ENCODE peak calls at places on chromosomes 11 and 22, in ten cellular contexts. One of them, this sample, is unnamed.

GRCh38 chr11:8382436-8383053 is 118.9 kb upstream of the LMO1 start:
- DNase-seq in LoVo: no peak
- DNase-seq in progenitor cell of endocrine pancreas: no peak
- DNase-seq in cardiac septum: no peak
- DNase-seq in EL: peak
- DNase-seq in heart right ventricle: no peak
- DNase-seq in lower lobe of right lung: no peak
- DNase-seq in CD8-positive, alpha-beta T cell: no peak
- DNase-seq in midbrain: no peak
- DNase-seq in stimulated activated CD4-positive, alpha-beta T cell treated with anti-CD3 and anti-CD28 coated beads, TNF-alpha, amount 100 ng/mL, for 4 hours: no peak
- DNase-seq in this sample: no peak

GRCh38 chr11:100778386-100778785 is 91.3 kb downstream of the ARHGAP42 start:
- DNase-seq in LoVo: no peak
- DNase-seq in cardiac septum: no peak
- DNase-seq in stimulated activated CD4-positive, alpha-beta T cell treated with anti-CD3 and anti-CD28 coated beads, TNF-alpha, amount 100 ng/mL, for 4 hours: no peak
- DNase-seq in progenitor cell of endocrine pancreas: no peak
- DNase-seq in lower lobe of right lung: no peak
- DNase-seq in CD8-positive, alpha-beta T cell: no peak
- DNase-seq in EL: no peak
- DNase-seq in midbrain: no peak
- DNase-seq in heart right ventricle: no peak
- DNase-seq in this sample: no peak

GRCh38 chr11:129973809-129974208 is 28.8 kb downstream of the PRDM10 start:
- DNase-seq in progenitor cell of endocrine pancreas: peak
- DNase-seq in lower lobe of right lung: peak
- DNase-seq in EL: no peak
- DNase-seq in midbrain: no peak
- DNase-seq in LoVo: no peak
- DNase-seq in cardiac septum: no peak
- DNase-seq in heart right ventricle: peak
- DNase-seq in stimulated activated CD4-positive, alpha-beta T cell treated with anti-CD3 and anti-CD28 coated beads, TNF-alpha, amount 100 ng/mL, for 4 hours: no peak
- DNase-seq in CD8-positive, alpha-beta T cell: no peak
- DNase-seq in this sample: no peak

GRCh38 chr11:39784873-39785272 is 1674.6 kb downstream of the LRRC4C start:
- DNase-seq in cardiac septum: no peak
- DNase-seq in progenitor cell of endocrine pancreas: no peak
- DNase-seq in CD8-positive, alpha-beta T cell: no peak
- DNase-seq in EL: no peak
- DNase-seq in lower lobe of right lung: no peak
- DNase-seq in stimulated activated CD4-positive, alpha-beta T cell treated with anti-CD3 and anti-CD28 coated beads, TNF-alpha, amount 100 ng/mL, for 4 hours: no peak
- DNase-seq in heart right ventricle: no peak
- DNase-seq in LoVo: no peak
- DNase-seq in midbrain: no peak
- DNase-seq in this sample: no peak

GRCh38 chr11:112881461-112881860 is 79.8 kb upstream of the NCAM1 start:
- DNase-seq in cardiac septum: peak
- DNase-seq in lower lobe of right lung: peak
- DNase-seq in LoVo: no peak
- DNase-seq in EL: peak
- DNase-seq in CD8-positive, alpha-beta T cell: no peak
- DNase-seq in stimulated activated CD4-positive, alpha-beta T cell treated with anti-CD3 and anti-CD28 coated beads, TNF-alpha, amount 100 ng/mL, for 4 hours: no peak
- DNase-seq in progenitor cell of endocrine pancreas: peak
- DNase-seq in heart right ventricle: peak
- DNase-seq in midbrain: peak
- DNase-seq in this sample: peak

GRCh38 chr22:50293441-50294318 is 13.8 kb downstream of the PLXNB2 start:
- DNase-seq in progenitor cell of endocrine pancreas: peak
- DNase-seq in midbrain: peak
- DNase-seq in CD8-positive, alpha-beta T cell: no peak
- DNase-seq in EL: peak
- DNase-seq in heart right ventricle: peak
- DNase-seq in stimulated activated CD4-positive, alpha-beta T cell treated with anti-CD3 and anti-CD28 coated beads, TNF-alpha, amount 100 ng/mL, for 4 hours: no peak
- DNase-seq in lower lobe of right lung: peak
- DNase-seq in LoVo: peak
- DNase-seq in cardiac septum: peak
- DNase-seq in this sample: peak

GRCh38 chr11:122922893-122923292 is 40.3 kb downstream of the JHY start:
- DNase-seq in CD8-positive, alpha-beta T cell: no peak
- DNase-seq in lower lobe of right lung: no peak
- DNase-seq in progenitor cell of endocrine pancreas: no peak
- DNase-seq in stimulated activated CD4-positive, alpha-beta T cell treated with anti-CD3 and anti-CD28 coated beads, TNF-alpha, amount 100 ng/mL, for 4 hours: no peak
- DNase-seq in cardiac septum: no peak
- DNase-seq in LoVo: no peak
- DNase-seq in midbrain: no peak
- DNase-seq in EL: no peak
- DNase-seq in heart right ventricle: no peak
- DNase-seq in this sample: no peak

GRCh38 chr22:37906364-37907008 is 389 bp downstream of the MICALL1 start:
- DNase-seq in progenitor cell of endocrine pancreas: no peak
- DNase-seq in stimulated activated CD4-positive, alpha-beta T cell treated with anti-CD3 and anti-CD28 coated beads, TNF-alpha, amount 100 ng/mL, for 4 hours: no peak
- DNase-seq in LoVo: no peak
- DNase-seq in CD8-positive, alpha-beta T cell: peak
- DNase-seq in EL: peak
- DNase-seq in cardiac septum: no peak
- DNase-seq in lower lobe of right lung: no peak
- DNase-seq in heart right ventricle: peak
- DNase-seq in midbrain: no peak
- DNase-seq in this sample: no peak

GRCh38 chr22:46056169-46057041 is 79.4 kb upstream of the WNT7B start:
- DNase-seq in cardiac septum: peak
- DNase-seq in stimulated activated CD4-positive, alpha-beta T cell treated with anti-CD3 and anti-CD28 coated beads, TNF-alpha, amount 100 ng/mL, for 4 hours: no peak
- DNase-seq in lower lobe of right lung: peak
- DNase-seq in progenitor cell of endocrine pancreas: no peak
- DNase-seq in heart right ventricle: no peak
- DNase-seq in LoVo: no peak
- DNase-seq in midbrain: peak
- DNase-seq in CD8-positive, alpha-beta T cell: no peak
- DNase-seq in EL: peak
- DNase-seq in this sample: peak

GRCh38 chr22:46373838-46374662 is 38.5 kb downstream of the TRMU start:
- DNase-seq in lower lobe of right lung: no peak
- DNase-seq in EL: no peak
- DNase-seq in CD8-positive, alpha-beta T cell: peak
- DNase-seq in midbrain: no peak
- DNase-seq in stimulated activated CD4-positive, alpha-beta T cell treated with anti-CD3 and anti-CD28 coated beads, TNF-alpha, amount 100 ng/mL, for 4 hours: no peak
- DNase-seq in heart right ventricle: no peak
- DNase-seq in cardiac septum: no peak
- DNase-seq in LoVo: peak
- DNase-seq in progenitor cell of endocrine pancreas: no peak
- DNase-seq in this sample: peak

GRCh38 chr11:33931032-33931431 is 39.2 kb upstream of the LMO2 start:
- DNase-seq in midbrain: no peak
- DNase-seq in cardiac septum: no peak
- DNase-seq in stimulated activated CD4-positive, alpha-beta T cell treated with anti-CD3 and anti-CD28 coated beads, TNF-alpha, amount 100 ng/mL, for 4 hours: no peak
- DNase-seq in lower lobe of right lung: no peak
- DNase-seq in EL: no peak
- DNase-seq in heart right ventricle: no peak
- DNase-seq in progenitor cell of endocrine pancreas: no peak
- DNase-seq in CD8-positive, alpha-beta T cell: no peak
- DNase-seq in LoVo: no peak
- DNase-seq in this sample: no peak

GRCh38 chr22:23181763-23182288 is 1.5 kb downstream of the BCR start:
- DNase-seq in lower lobe of right lung: no peak
- DNase-seq in LoVo: no peak
- DNase-seq in progenitor cell of endocrine pancreas: no peak
- DNase-seq in midbrain: no peak
- DNase-seq in EL: no peak
- DNase-seq in stimulated activated CD4-positive, alpha-beta T cell treated with anti-CD3 and anti-CD28 coated beads, TNF-alpha, amount 100 ng/mL, for 4 hours: no peak
- DNase-seq in heart right ventricle: no peak
- DNase-seq in CD8-positive, alpha-beta T cell: no peak
- DNase-seq in cardiac septum: no peak
- DNase-seq in this sample: no peak

GRCh38 chr22:41862530-41863266 is 29.8 kb downstream of the SREBF2 start:
- DNase-seq in LoVo: no peak
- DNase-seq in stimulated activated CD4-positive, alpha-beta T cell treated with anti-CD3 and anti-CD28 coated beads, TNF-alpha, amount 100 ng/mL, for 4 hours: peak
- DNase-seq in midbrain: peak
- DNase-seq in EL: peak
- DNase-seq in lower lobe of right lung: no peak
- DNase-seq in progenitor cell of endocrine pancreas: no peak
- DNase-seq in heart right ventricle: no peak
- DNase-seq in CD8-positive, alpha-beta T cell: no peak
- DNase-seq in cardiac septum: no peak
- DNase-seq in this sample: no peak

GRCh38 chr22:19239464-19239863 is 52.1 kb downstream of the CLTCL1 start:
- DNase-seq in LoVo: no peak
- DNase-seq in midbrain: peak
- DNase-seq in EL: no peak
- DNase-seq in lower lobe of right lung: no peak
- DNase-seq in cardiac septum: no peak
- DNase-seq in stimulated activated CD4-positive, alpha-beta T cell treated with anti-CD3 and anti-CD28 coated beads, TNF-alpha, amount 100 ng/mL, for 4 hours: no peak
- DNase-seq in heart right ventricle: no peak
- DNase-seq in progenitor cell of endocrine pancreas: no peak
- DNase-seq in CD8-positive, alpha-beta T cell: no peak
- DNase-seq in this sample: no peak

GRCh38 chr22:42685941-42686666 is 34.6 kb downstream of the A4GALT start:
- DNase-seq in CD8-positive, alpha-beta T cell: no peak
- DNase-seq in cardiac septum: peak
- DNase-seq in stimulated activated CD4-positive, alpha-beta T cell treated with anti-CD3 and anti-CD28 coated beads, TNF-alpha, amount 100 ng/mL, for 4 hours: no peak
- DNase-seq in lower lobe of right lung: no peak
- DNase-seq in heart right ventricle: peak
- DNase-seq in EL: no peak
- DNase-seq in LoVo: peak
- DNase-seq in progenitor cell of endocrine pancreas: no peak
- DNase-seq in midbrain: no peak
- DNase-seq in this sample: no peak

GRCh38 chr11:20669833-20670684 is 673 bp downstream of the NELL1 start:
- DNase-seq in heart right ventricle: no peak
- DNase-seq in progenitor cell of endocrine pancreas: no peak
- DNase-seq in LoVo: no peak
- DNase-seq in lower lobe of right lung: no peak
- DNase-seq in cardiac septum: no peak
- DNase-seq in stimulated activated CD4-positive, alpha-beta T cell treated with anti-CD3 and anti-CD28 coated beads, TNF-alpha, amount 100 ng/mL, for 4 hours: no peak
- DNase-seq in CD8-positive, alpha-beta T cell: no peak
- DNase-seq in midbrain: no peak
- DNase-seq in EL: no peak
- DNase-seq in this sample: no peak

GRCh38 chr11:65551572-65552398 is 6.4 kb downstream of the LTBP3 start:
- DNase-seq in CD8-positive, alpha-beta T cell: peak
- DNase-seq in EL: no peak
- DNase-seq in cardiac septum: no peak
- DNase-seq in lower lobe of right lung: peak
- DNase-seq in LoVo: peak
- DNase-seq in midbrain: peak
- DNase-seq in stimulated activated CD4-positive, alpha-beta T cell treated with anti-CD3 and anti-CD28 coated beads, TNF-alpha, amount 100 ng/mL, for 4 hours: no peak
- DNase-seq in progenitor cell of endocrine pancreas: peak
- DNase-seq in heart right ventricle: no peak
- DNase-seq in this sample: no peak

GRCh38 chr11:99063331-99063730 is 42.6 kb downstream of the CNTN5 start:
- DNase-seq in midbrain: no peak
- DNase-seq in LoVo: no peak
- DNase-seq in CD8-positive, alpha-beta T cell: no peak
- DNase-seq in EL: no peak
- DNase-seq in progenitor cell of endocrine pancreas: no peak
- DNase-seq in heart right ventricle: no peak
- DNase-seq in cardiac septum: no peak
- DNase-seq in stimulated activated CD4-positive, alpha-beta T cell treated with anti-CD3 and anti-CD28 coated beads, TNF-alpha, amount 100 ng/mL, for 4 hours: no peak
- DNase-seq in lower lobe of right lung: no peak
- DNase-seq in this sample: no peak

GRCh38 chr22:24419480-24419860 is 7.9 kb upstream of the ADORA2A start:
- DNase-seq in midbrain: no peak
- DNase-seq in progenitor cell of endocrine pancreas: no peak
- DNase-seq in stimulated activated CD4-positive, alpha-beta T cell treated with anti-CD3 and anti-CD28 coated beads, TNF-alpha, amount 100 ng/mL, for 4 hours: no peak
- DNase-seq in cardiac septum: no peak
- DNase-seq in lower lobe of right lung: no peak
- DNase-seq in CD8-positive, alpha-beta T cell: no peak
- DNase-seq in LoVo: no peak
- DNase-seq in heart right ventricle: no peak
- DNase-seq in EL: no peak
- DNase-seq in this sample: no peak

GRCh38 chr11:1387521-1387920 is 2.2 kb upstream of the BRSK2 start:
- DNase-seq in midbrain: no peak
- DNase-seq in CD8-positive, alpha-beta T cell: no peak
- DNase-seq in EL: no peak
- DNase-seq in heart right ventricle: no peak
- DNase-seq in LoVo: no peak
- DNase-seq in progenitor cell of endocrine pancreas: no peak
- DNase-seq in stimulated activated CD4-positive, alpha-beta T cell treated with anti-CD3 and anti-CD28 coated beads, TNF-alpha, amount 100 ng/mL, for 4 hours: no peak
- DNase-seq in cardiac septum: no peak
- DNase-seq in lower lobe of right lung: peak
- DNase-seq in this sample: no peak

GRCh38 chr11:124920870-124921609 is 2.0 kb downstream of the HEPN1 start:
- DNase-seq in LoVo: no peak
- DNase-seq in stimulated activated CD4-positive, alpha-beta T cell treated with anti-CD3 and anti-CD28 coated beads, TNF-alpha, amount 100 ng/mL, for 4 hours: peak
- DNase-seq in cardiac septum: peak
- DNase-seq in midbrain: no peak
- DNase-seq in lower lobe of right lung: peak
- DNase-seq in heart right ventricle: peak
- DNase-seq in progenitor cell of endocrine pancreas: peak
- DNase-seq in EL: peak
- DNase-seq in CD8-positive, alpha-beta T cell: peak
- DNase-seq in this sample: peak

GRCh38 chr11:59818572-59818971 is 8.0 kb upstream of the MRPL16 start:
- DNase-seq in stimulated activated CD4-positive, alpha-beta T cell treated with anti-CD3 and anti-CD28 coated beads, TNF-alpha, amount 100 ng/mL, for 4 hours: no peak
- DNase-seq in progenitor cell of endocrine pancreas: no peak
- DNase-seq in heart right ventricle: no peak
- DNase-seq in LoVo: no peak
- DNase-seq in CD8-positive, alpha-beta T cell: no peak
- DNase-seq in midbrain: no peak
- DNase-seq in EL: no peak
- DNase-seq in lower lobe of right lung: no peak
- DNase-seq in cardiac septum: no peak
- DNase-seq in this sample: no peak

GRCh38 chr11:14812776-14813175 is 79.3 kb downstream of the CYP2R1 start:
- DNase-seq in CD8-positive, alpha-beta T cell: no peak
- DNase-seq in midbrain: no peak
- DNase-seq in EL: no peak
- DNase-seq in cardiac septum: no peak
- DNase-seq in heart right ventricle: no peak
- DNase-seq in progenitor cell of endocrine pancreas: no peak
- DNase-seq in stimulated activated CD4-positive, alpha-beta T cell treated with anti-CD3 and anti-CD28 coated beads, TNF-alpha, amount 100 ng/mL, for 4 hours: no peak
- DNase-seq in LoVo: no peak
- DNase-seq in lower lobe of right lung: no peak
- DNase-seq in this sample: no peak

GRCh38 chr11:47980093-47980906 is at the start of gene PTPRJ:
- DNase-seq in LoVo: peak
- DNase-seq in CD8-positive, alpha-beta T cell: peak
- DNase-seq in lower lobe of right lung: peak
- DNase-seq in cardiac septum: peak
- DNase-seq in EL: peak
- DNase-seq in stimulated activated CD4-positive, alpha-beta T cell treated with anti-CD3 and anti-CD28 coated beads, TNF-alpha, amount 100 ng/mL, for 4 hours: peak
- DNase-seq in heart right ventricle: peak
- DNase-seq in midbrain: peak
- DNase-seq in progenitor cell of endocrine pancreas: peak
- DNase-seq in this sample: peak

GRCh38 chr11:46855167-46855566 is 9.1 kb upstream of the CKAP5 start:
- DNase-seq in LoVo: no peak
- DNase-seq in cardiac septum: no peak
- DNase-seq in EL: no peak
- DNase-seq in lower lobe of right lung: no peak
- DNase-seq in midbrain: no peak
- DNase-seq in CD8-positive, alpha-beta T cell: no peak
- DNase-seq in stimulated activated CD4-positive, alpha-beta T cell treated with anti-CD3 and anti-CD28 coated beads, TNF-alpha, amount 100 ng/mL, for 4 hours: no peak
- DNase-seq in progenitor cell of endocrine pancreas: no peak
- DNase-seq in heart right ventricle: no peak
- DNase-seq in this sample: no peak

GRCh38 chr11:131195801-131196517 is 174.5 kb upstream of the NTM start:
- DNase-seq in stimulated activated CD4-positive, alpha-beta T cell treated with anti-CD3 and anti-CD28 coated beads, TNF-alpha, amount 100 ng/mL, for 4 hours: no peak
- DNase-seq in heart right ventricle: peak
- DNase-seq in progenitor cell of endocrine pancreas: no peak
- DNase-seq in CD8-positive, alpha-beta T cell: no peak
- DNase-seq in lower lobe of right lung: peak
- DNase-seq in cardiac septum: no peak
- DNase-seq in LoVo: peak
- DNase-seq in midbrain: peak
- DNase-seq in EL: peak
- DNase-seq in this sample: peak

GRCh38 chr11:89184021-89184420 is 6.3 kb downstream of the TYR start:
- DNase-seq in progenitor cell of endocrine pancreas: no peak
- DNase-seq in CD8-positive, alpha-beta T cell: no peak
- DNase-seq in lower lobe of right lung: no peak
- DNase-seq in heart right ventricle: no peak
- DNase-seq in midbrain: no peak
- DNase-seq in stimulated activated CD4-positive, alpha-beta T cell treated with anti-CD3 and anti-CD28 coated beads, TNF-alpha, amount 100 ng/mL, for 4 hours: no peak
- DNase-seq in cardiac septum: no peak
- DNase-seq in EL: peak
- DNase-seq in LoVo: no peak
- DNase-seq in this sample: no peak

GRCh38 chr11:77619576-77620198 is 17.9 kb downstream of the CLNS1A start:
- DNase-seq in cardiac septum: no peak
- DNase-seq in CD8-positive, alpha-beta T cell: no peak
- DNase-seq in stimulated activated CD4-positive, alpha-beta T cell treated with anti-CD3 and anti-CD28 coated beads, TNF-alpha, amount 100 ng/mL, for 4 hours: no peak
- DNase-seq in heart right ventricle: no peak
- DNase-seq in LoVo: peak
- DNase-seq in midbrain: peak
- DNase-seq in EL: peak
- DNase-seq in lower lobe of right lung: no peak
- DNase-seq in progenitor cell of endocrine pancreas: no peak
- DNase-seq in this sample: no peak

This sample was measured in ureter.